ENCODE peak calls at places on chromosomes 6 and 20, in five cellular contexts. U is cardiac muscle cell, O is tibial artery, L is IMR-90, I is mammary epithelial cell. T is an unnamed sample.

GRCh38 chr20:3046677-3047462 is 1.0 kb downstream of the MRPS26 start:
- DNase-seq in U (no peak), O (no peak), L (no peak), I (peak; percentile 73), T (no peak)

GRCh38 chr6:25138697-25139051 is 140.5 kb upstream of the CARMIL1 start:
- DNase-seq in U (no peak), O (no peak), L (peak; percentile 30), I (no peak), T (no peak)

GRCh38 chr6:129686941-129687627 is 22.9 kb downstream of the ARHGAP18 start:
- DNase-seq in U (no peak), O (no peak), L (peak; percentile 52), I (peak; percentile 93), T (no peak)

GRCh38 chr20:57612436-57612835 is 7.8 kb downstream of the ZBP1 start:
- DNase-seq in U (no peak), O (no peak), L (no peak), I (no peak), T (no peak)

GRCh38 chr20:35870541-35871307 is 83.6 kb downstream of the SCAND1 start:
- DNase-seq in U (no peak), O (no peak), L (no peak), I (no peak), T (no peak)

GRCh38 chr6:43806041-43806757 is 36.2 kb downstream of the VEGFA start:
- DNase-seq in U (no peak), O (no peak), L (no peak), I (peak; percentile 58), T (no peak)

GRCh38 chr20:18304618-18305017 is 16.3 kb downstream of the ZNF133 start:
- DNase-seq in U (no peak), O (no peak), L (no peak), I (no peak), T (no peak)

GRCh38 chr6:104908031-104908430 is 48.3 kb upstream of the HACE1 start:
- DNase-seq in U (no peak), O (no peak), L (peak; percentile 1), I (peak; percentile 56), T (no peak)

GRCh38 chr6:96468281-96468680 is 53.3 kb upstream of the UFL1 start:
- DNase-seq in U (no peak), O (no peak), L (no peak), I (no peak), T (no peak)

GRCh38 chr20:17609978-17610377 is 40.1 kb downstream of the DSTN start:
- DNase-seq in U (no peak), O (peak; percentile 8), L (no peak), I (no peak), T (no peak)

GRCh38 chr6:110949679-110950285 is 8.7 kb upstream of the GTF3C6 start:
- DNase-seq in U (peak; percentile 21), O (no peak), L (peak; percentile 54), I (no peak), T (no peak)

GRCh38 chr6:32954983-32955802 is 2.3 kb upstream of the HLA-DMA start:
- DNase-seq in U (peak; percentile 24), O (no peak), L (peak; percentile 13), I (peak; percentile 35), T (no peak)

GRCh38 chr6:137926207-137926731 is 59.2 kb downstream of the TNFAIP3 start:
- DNase-seq in U (no peak), O (no peak), L (peak; percentile 92), I (peak; percentile 82), T (no peak)

GRCh38 chr20:63230800-63231268 is 4.9 kb upstream of the BIRC7 start:
- DNase-seq in U (peak; percentile 83), O (peak; percentile 47), L (peak; percentile 60), I (peak; percentile 42), T (no peak)

GRCh38 chr20:33370296-33370695 is 31.0 kb downstream of the CDK5RAP1 start:
- DNase-seq in U (no peak), O (no peak), L (no peak), I (no peak), T (no peak)

GRCh38 chr6:22098623-22099022 is 198.2 kb downstream of the PRL start:
- DNase-seq in U (no peak), O (no peak), L (peak; percentile 71), I (peak; percentile 1), T (no peak)

GRCh38 chr20:53738039-53738944 is 144.7 kb upstream of the ZNF217 start:
- DNase-seq in U (peak; percentile 86), O (peak; percentile 41), L (peak; percentile 90), I (peak; percentile 78), T (no peak)
- H3K4me1 ChIP-seq in U (peaks cover 65% of the 10 kb centered on the region), O (no peaks in the 10 kb centered on the region), L (peaks cover 28% of the 10 kb centered on the region), I (peaks cover 29% of the 10 kb centered on the region), T (peaks cover 7% of the 10 kb centered on the region)

DNA sequence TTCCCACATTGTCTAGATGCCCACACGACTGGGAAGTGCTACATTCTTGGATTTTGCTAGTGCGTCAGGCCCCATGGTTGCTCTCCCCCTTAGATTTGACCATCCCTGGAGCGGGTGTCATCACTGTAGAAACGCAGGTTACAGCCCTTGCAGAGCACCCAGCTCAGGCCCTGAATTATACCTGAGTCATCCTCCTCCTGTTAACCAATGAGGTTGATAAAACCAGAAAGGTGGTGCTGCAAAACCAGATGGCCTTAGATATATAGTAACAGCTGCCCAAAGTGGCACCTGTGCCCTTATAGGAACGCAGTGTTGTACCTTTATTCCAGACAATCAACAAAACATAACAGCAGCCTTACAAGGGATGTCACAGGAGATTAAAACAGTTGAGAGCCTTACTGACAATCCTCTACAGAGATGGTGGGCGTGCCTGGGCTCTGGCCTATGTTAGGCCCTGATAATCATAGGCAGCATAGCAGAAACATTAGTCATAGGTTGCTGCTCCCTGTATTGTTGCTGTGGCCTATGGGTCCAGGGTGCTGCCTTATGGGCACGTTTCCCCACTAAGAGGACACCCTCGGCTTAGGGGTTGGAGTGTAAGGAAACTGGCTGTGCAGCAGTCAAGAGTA is 33.6 kb upstream of the HSF2 start:
- DNase-seq in U (no peak), O (no peak), L (no peak), I (peak; percentile 17), T (no peak)
- H3K4me3 ChIP-seq in U (no peak overlapping the region), O (no peak overlapping the region), L (no peak overlapping the region), I (no peak overlapping the region), T (no peak overlapping the region)

DNA sequence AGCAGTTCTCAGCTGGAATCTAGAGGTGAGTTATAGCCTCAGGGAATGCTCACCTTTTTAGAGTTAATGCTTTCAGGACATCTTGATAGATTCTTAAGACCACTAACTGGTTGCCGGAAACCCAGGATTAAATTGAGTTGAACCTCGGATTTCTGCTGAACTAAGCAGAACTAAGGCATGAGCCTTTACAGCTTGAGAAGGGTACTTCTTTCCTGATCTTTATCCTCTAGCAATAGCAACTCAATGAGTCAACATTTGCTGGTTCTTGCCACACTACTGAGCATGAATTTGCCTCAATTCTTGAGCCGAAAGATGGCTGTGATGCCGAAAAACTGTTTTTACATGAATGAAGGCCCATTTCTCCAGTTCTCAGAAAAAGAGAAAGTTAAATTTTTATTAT is 120.5 kb downstream of the LRRC1 start:
- DNase-seq in U (no peak), O (no peak), L (peak; percentile 18), I (no peak), T (no peak)
- H3K4me1 ChIP-seq in U (no peaks in the 10 kb centered on the region), O (no peaks in the 10 kb centered on the region), L (no peaks in the 10 kb centered on the region), I (no peaks in the 10 kb centered on the region), T (no peaks in the 10 kb centered on the region)

GRCh38 chr20:21101453-21102251 is 4.5 kb downstream of the LINC00237 start:
- DNase-seq in U (no peak), O (no peak), L (no peak), I (no peak), T (no peak)
- H3K4me3 ChIP-seq in U (peak overlapping the region; percentile 10), O (peak overlapping the region; percentile 40), L (no peak overlapping the region), I (no peak overlapping the region), T (peak overlapping the region; percentile 37)